ENCODE peak calls at places on chromosomes 12 and 14, in seven cellular contexts. L is neural progenitor cell, X is right atrium auricular region, E is MCF 10A, I is prostate gland, F is sigmoid colon, N is K562. J is an unnamed sample.

GRCh38 chr12:73898645-73899044 is 639.0 kb upstream of the ATXN7L3B start:
- DNase-seq in I (no peak), N (no peak), F (no peak), E (no peak), X (no peak), L (no peak), J (no peak)

GRCh38 chr12:121812320-121812871 is 8.6 kb downstream of the SETD1B start:
- DNase-seq in L (peak), N (peak), F (peak), X (no peak), I (peak), E (peak), J (peak)

GRCh38 chr12:3047961-3048360 is 29.2 kb upstream of the TSPAN9 start:
- DNase-seq in E (no peak), N (no peak), I (no peak), X (no peak), F (no peak), L (no peak), J (no peak)

GRCh38 chr12:59850268-59850667 is 254.4 kb downstream of the SLC16A7 start:
- DNase-seq in F (no peak), X (no peak), E (no peak), N (no peak), L (peak), I (no peak), J (no peak)

GRCh38 chr14:89848165-89848564 is 106.4 kb downstream of the EFCAB11 start:
- DNase-seq in E (no peak), L (no peak), I (no peak), X (no peak), N (no peak), F (no peak), J (no peak)

GRCh38 chr12:69275471-69275891 is 36.1 kb downstream of the CPSF6 start:
- DNase-seq in F (no peak), X (no peak), E (no peak), N (no peak), I (no peak), L (no peak), J (no peak)

GRCh38 chr14:32618991-32619390 is 289.9 kb downstream of the AKAP6 start:
- DNase-seq in L (no peak), N (no peak), X (no peak), I (no peak), F (no peak), E (no peak), J (no peak)

GRCh38 chr12:57171668-57172067 is 24.2 kb upstream of the LRP1-AS start:
- DNase-seq in F (no peak), I (no peak), L (no peak), N (no peak), X (no peak), E (peak), J (no peak)

GRCh38 chr14:25411933-25412757 is 362.2 kb upstream of the STXBP6 start:
- DNase-seq in L (peak), I (no peak), X (no peak), F (peak), E (no peak), N (no peak), J (no peak)

GRCh38 chr14:56212541-56212940 is 94.3 kb downstream of the PELI2 start:
- DNase-seq in X (no peak), F (no peak), N (no peak), I (no peak), L (no peak), E (no peak), J (no peak)

GRCh38 chr12:70456953-70457352 is 90.9 kb downstream of the KCNMB4 start:
- DNase-seq in F (no peak), L (no peak), I (no peak), X (no peak), N (no peak), E (no peak), J (no peak)

GRCh38 chr14:24255438-24255837 is 7.5 kb downstream of the TGM1 start:
- DNase-seq in I (no peak), X (no peak), E (no peak), F (no peak), N (no peak), L (no peak), J (no peak)

GRCh38 chr14:102426796-102427195 is 64.1 kb downstream of the TECPR2 start:
- DNase-seq in X (no peak), F (peak), E (no peak), I (no peak), L (no peak), N (no peak), J (no peak)

GRCh38 chr14:39085933-39086332 is 17.1 kb downstream of the SEC23A start:
- DNase-seq in E (no peak), N (no peak), F (no peak), I (no peak), L (no peak), X (no peak), J (no peak)

GRCh38 chr12:121702944-121703343 is 9.6 kb upstream of the TMEM120B start:
- DNase-seq in I (no peak), X (no peak), E (no peak), N (no peak), F (no peak), L (no peak), J (no peak)

GRCh38 chr14:57816568-57817284 is 49.2 kb downstream of the SLC35F4 start:
- DNase-seq in N (no peak), L (no peak), F (no peak), E (peak), X (no peak), I (no peak), J (no peak)

GRCh38 chr12:94386422-94386821 is 73.2 kb downstream of the CEP83 start:
- DNase-seq in L (no peak), E (no peak), N (no peak), F (no peak), X (no peak), I (no peak), J (no peak)

GRCh38 chr14:68865542-68865941 is 72.7 kb upstream of the ZFP36L1 start:
- DNase-seq in I (no peak), L (no peak), N (no peak), E (no peak), X (no peak), F (no peak), J (no peak)

GRCh38 chr14:82403972-82404371 is 870.3 kb upstream of the SEL1L start:
- DNase-seq in E (no peak), N (no peak), X (no peak), I (no peak), F (no peak), L (no peak), J (no peak)

GRCh38 chr12:113386866-113387566 is 16.7 kb downstream of the SDS start:
- DNase-seq in F (no peak), L (no peak), X (no peak), E (no peak), N (no peak), I (no peak), J (no peak)

GRCh38 chr14:89933002-89933401 is 21.5 kb downstream of the EFCAB11 start:
- DNase-seq in N (no peak), X (no peak), F (no peak), I (no peak), E (no peak), L (no peak), J (no peak)

GRCh38 chr12:42810006-42810405 is 220.5 kb upstream of the PRICKLE1 start:
- DNase-seq in F (no peak), I (no peak), E (no peak), N (no peak), L (no peak), X (no peak), J (no peak)

GRCh38 chr14:51776102-51776894 is 84.1 kb upstream of the GNG2 start:
- DNase-seq in E (peak), F (peak), N (peak), I (peak), L (peak), X (peak), J (peak)

GRCh38 chr12:94586589-94587259 is 63.6 kb downstream of the TMCC3 start:
- DNase-seq in E (no peak), N (no peak), L (no peak), F (no peak), X (no peak), I (no peak), J (no peak)

GRCh38 chr12:88566430-88566829 is 13.8 kb downstream of the KITLG start:
- DNase-seq in I (no peak), F (no peak), N (no peak), X (no peak), L (no peak), E (no peak), J (no peak)

GRCh38 chr12:59827767-59828166 is 231.9 kb downstream of the SLC16A7 start:
- DNase-seq in N (no peak), E (no peak), L (no peak), X (no peak), I (no peak), F (no peak), J (no peak)

GRCh38 chr12:107504503-107504885 is 181.1 kb upstream of the PWP1 start:
- DNase-seq in X (no peak), E (no peak), N (no peak), F (no peak), L (no peak), I (no peak), J (no peak)

GRCh38 chr12:110117948-110118685 is 6.0 kb upstream of the IFT81 start:
- DNase-seq in I (peak), L (no peak), F (no peak), E (no peak), X (no peak), N (peak), J (no peak)

GRCh38 chr12:43105426-43105981 is 446.5 kb downstream of the ADAMTS20 start:
- DNase-seq in X (no peak), L (no peak), F (no peak), I (no peak), N (no peak), E (no peak), J (no peak)

GRCh38 chr14:103361868-103362267 is 23.3 kb upstream of the MARK3 start:
- DNase-seq in F (peak), I (no peak), L (no peak), X (no peak), E (peak), N (no peak), J (no peak)

GRCh38 chr14:72740966-72741835 is 152.7 kb downstream of the DPF3 start:
- DNase-seq in F (no peak), L (no peak), E (no peak), I (no peak), X (peak), N (no peak), J (no peak)

GRCh38 chr12:110079477-110080400 is 31.4 kb upstream of the C12orf76 start:
- DNase-seq in I (no peak), L (no peak), N (peak), E (no peak), X (peak), F (peak), J (no peak)

GRCh38 chr12:92928431-92928961 is 599 bp downstream of the EEA1 start:
- DNase-seq in F (peak), L (no peak), X (peak), N (peak), I (peak), E (peak), J (no peak)

GRCh38 chr12:122948605-122949004 is 17.7 kb downstream of the ABCB9 start:
- DNase-seq in L (no peak), I (no peak), N (no peak), E (no peak), F (no peak), X (no peak), J (no peak)

GRCh38 chr12:122946690-122947271 is 19.5 kb downstream of the ABCB9 start:
- DNase-seq in N (peak), L (peak), F (peak), X (peak), E (peak), I (peak), J (no peak)

GRCh38 chr12:122945047-122945592 is 21.1 kb downstream of the ABCB9 start:
- DNase-seq in X (no peak), I (no peak), F (no peak), E (no peak), N (no peak), L (no peak), J (no peak)

GRCh38 chr12:122949405-122949804 is 16.9 kb downstream of the ABCB9 start:
- DNase-seq in E (no peak), I (no peak), F (no peak), L (no peak), X (no peak), N (no peak), J (no peak)

DNA sequence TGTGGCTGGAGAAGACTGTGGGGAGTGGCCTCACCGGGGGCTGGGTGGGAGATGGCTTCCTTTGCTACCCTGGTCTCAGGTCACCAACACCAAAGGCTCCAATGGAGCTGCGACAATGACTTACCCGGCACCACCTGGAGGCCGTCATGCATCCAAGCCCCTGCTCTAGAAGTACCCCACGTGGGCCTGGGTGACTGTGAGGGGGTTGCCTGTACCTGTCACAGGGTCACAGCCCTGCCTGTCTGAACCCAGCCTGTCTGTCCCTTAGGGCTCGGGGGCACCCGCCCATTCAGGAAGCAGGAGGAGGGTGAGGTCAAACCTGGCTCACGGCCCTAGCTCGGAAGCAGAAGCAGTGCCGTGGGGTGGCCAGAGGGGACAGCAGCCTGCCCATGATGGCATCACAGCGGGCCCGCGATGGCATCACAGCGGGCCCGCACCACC is 18.9 kb downstream of the ABCB9 start:
- DNase-seq in F (no peak), L (no peak), N (no peak), I (no peak), X (peak), E (no peak), J (no peak)
- TF ChIP-seq CTCF in F (no peak), L (no peak), N (no peak), I (peak), X (peak), E (no peak), J (no peak)

DNA sequence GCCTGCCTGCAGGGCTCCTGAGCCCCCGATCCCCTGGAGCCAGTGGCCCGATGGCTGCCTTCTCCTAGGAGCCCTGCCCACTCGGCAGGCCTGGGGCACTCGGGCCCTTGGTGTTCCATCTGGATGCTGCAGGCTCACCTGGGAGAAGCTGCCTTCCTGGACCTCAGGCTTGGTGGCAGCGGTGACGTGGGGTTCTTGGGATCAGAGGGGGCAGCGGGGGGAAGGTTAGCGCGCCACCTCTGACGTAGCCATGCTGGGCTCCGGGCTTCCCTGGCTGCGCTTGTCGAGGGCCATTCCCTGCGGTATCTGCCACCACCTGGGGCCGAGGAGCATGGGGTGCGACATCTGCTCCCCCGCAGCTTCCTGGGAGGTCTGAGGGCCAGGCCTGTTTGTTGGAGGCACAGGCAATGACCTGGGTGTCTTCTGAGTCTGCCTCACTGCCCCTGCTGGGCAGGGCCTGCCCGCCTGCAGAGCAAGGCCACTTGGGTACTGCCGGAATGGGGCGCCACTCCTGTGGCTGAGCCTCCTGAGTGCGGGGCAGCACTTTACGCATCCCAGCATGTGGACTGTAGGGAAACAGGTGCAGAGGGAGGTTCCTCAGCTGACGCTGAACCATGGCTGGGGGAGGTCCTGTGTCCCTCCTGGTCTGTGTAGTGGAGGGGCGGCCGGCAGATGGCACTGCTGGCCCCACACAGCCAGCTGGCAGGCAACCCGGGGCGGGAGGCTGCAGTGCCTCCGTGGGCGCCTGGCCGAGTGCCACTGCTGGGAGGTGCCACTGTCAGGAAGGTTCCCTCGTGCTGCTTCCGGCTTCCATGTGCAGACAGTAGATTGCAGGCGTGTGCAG is 20.3 kb downstream of the MTA1 start:
- DNase-seq in L (no peak), I (no peak), F (no peak), E (peak), N (no peak), X (no peak), J (no peak)
- TF ChIP-seq CTCF in L (no peak), I (no peak), F (no peak), E (peak), N (no peak), X (no peak), J (peak)

GRCh38 chr14:74804219-74804825 is 41.2 kb downstream of the YLPM1 start:
- DNase-seq in X (no peak), L (peak), I (no peak), N (peak), F (no peak), E (peak), J (no peak)
- TF ChIP-seq CTCF in X (peak), L (peak), I (peak), N (peak), F (no peak), E (peak), J (peak)

DNA sequence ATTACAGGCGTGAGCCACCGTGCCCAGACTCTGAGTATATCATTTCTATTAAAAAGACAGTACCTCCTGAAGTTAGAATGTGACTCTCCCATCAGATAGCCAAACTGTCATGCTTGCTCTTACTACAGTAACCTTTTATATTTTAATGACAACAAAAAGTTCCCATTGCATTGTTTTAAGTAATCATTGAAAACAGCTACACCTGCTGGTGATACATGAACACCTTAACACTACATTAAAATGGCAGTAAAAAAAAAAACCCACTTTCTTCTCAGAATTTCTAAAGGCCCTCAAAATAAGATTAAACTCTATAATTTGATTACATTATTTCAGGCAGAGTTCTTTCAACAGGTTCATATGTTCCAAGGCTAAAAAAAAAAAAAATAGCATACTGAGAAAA is 76.7 kb downstream of the SH2B3 start:
- DNase-seq in N (no peak), X (no peak), I (no peak), E (no peak), L (no peak), F (no peak), J (no peak)
- TF ChIP-seq CTCF in N (no peak), X (no peak), I (peak), E (peak), L (no peak), F (no peak), J (no peak)

GRCh38 chr12:79439179-79439825 is 251.5 kb downstream of the PAWR start:
- DNase-seq in L (no peak), E (no peak), X (no peak), N (no peak), F (no peak), I (no peak), J (no peak)
- TF ChIP-seq CTCF in L (no peak), E (no peak), X (no peak), N (no peak), F (no peak), I (no peak), J (no peak)

GRCh38 chr12:120546050-120546386 is 11.9 kb downstream of the RNF10 start:
- DNase-seq in I (no peak), N (no peak), X (no peak), E (no peak), F (no peak), L (no peak), J (no peak)
- TF ChIP-seq CTCF in I (no peak), N (no peak), X (no peak), E (no peak), F (no peak), L (no peak), J (no peak)

GRCh38 chr12:79690606-79691298 is at the start of gene PAWR:
- DNase-seq in E (peak), N (no peak), L (peak), X (no peak), I (peak), F (peak), J (no peak)
- TF ChIP-seq CTCF in E (peak), N (no peak), L (peak), X (peak), I (peak), F (no peak), J (no peak)

GRCh38 chr12:14554281-14555008 is 13.2 kb downstream of the PLBD1 start:
- DNase-seq in F (peak), X (peak), I (peak), N (peak), L (no peak), E (peak), J (no peak)
- TF ChIP-seq CTCF in F (no peak), X (peak), I (no peak), N (no peak), L (no peak), E (no peak), J (no peak)

J was measured in D721Med.